ENCODE peak calls at places on chromosomes 13 and 19, in four cellular contexts. E, U, O and Q are unnamed samples.

GRCh38 chr19:34305221-34306058 is 51.1 kb downstream of the GARRE1 start:
- DNase-seq in E (no peak), U (no peak), O (no peak), Q (no peak)

GRCh38 chr13:41905600-41906254 is 55.2 kb downstream of the VWA8 start:
- DNase-seq in E (peak; percentile 48), U (peak; percentile 60), O (no peak), Q (no peak)

GRCh38 chr19:38557205-38557799 is 60.5 kb downstream of the MAP4K1 start:
- DNase-seq in E (no peak), U (peak; percentile 25), O (no peak), Q (no peak)

GRCh38 chr19:4571305-4571917 is 11.9 kb upstream of the SEMA6B start:
- DNase-seq in E (no peak), U (no peak), O (no peak), Q (no peak)

GRCh38 chr19:19537321-19538048 is 580 bp upstream of the CILP2 start:
- DNase-seq in E (no peak), U (no peak), O (peak; percentile 58), Q (no peak)

GRCh38 chr19:50431343-50432220 is 1.1 kb upstream of the MYBPC2 start:
- DNase-seq in E (peak; percentile 57), U (peak; percentile 89), O (peak; percentile 90), Q (peak; percentile 66)

GRCh38 chr19:48966541-48967345 is 1.6 kb downstream of the FTL start:
- DNase-seq in E (no peak), U (peak; percentile 32), O (no peak), Q (no peak)

GRCh38 chr13:33978653-33979052 is 160.7 kb downstream of the RFC3 start:
- DNase-seq in E (no peak), U (no peak), O (no peak), Q (no peak)

GRCh38 chr19:55472463-55472862 is 4.0 kb upstream of the ZNF628 start:
- DNase-seq in E (peak; percentile 79), U (peak; percentile 51), O (no peak), Q (no peak)

GRCh38 chr13:113758651-113759524 is at the start of gene TMEM255B:
- DNase-seq in E (peak; percentile 49), U (peak; percentile 77), O (peak; percentile 89), Q (no peak)

GRCh38 chr19:17539288-17540117 is 15.9 kb upstream of the COLGALT1 start:
- DNase-seq in E (peak; percentile 92), U (peak; percentile 98), O (peak; percentile 100), Q (peak; percentile 99)

GRCh38 chr19:17540174-17540573 is 15.3 kb upstream of the COLGALT1 start:
- DNase-seq in E (no peak), U (no peak), O (no peak), Q (no peak)

GRCh38 chr19:17536957-17537356 is 18.5 kb upstream of the COLGALT1 start:
- DNase-seq in E (no peak), U (no peak), O (no peak), Q (no peak)

GRCh38 chr19:17541184-17541759 is 14.2 kb upstream of the COLGALT1 start:
- DNase-seq in E (no peak), U (no peak), O (no peak), Q (no peak)

GRCh38 chr19:17538684-17539287 is 16.7 kb upstream of the COLGALT1 start:
- DNase-seq in E (no peak), U (peak; percentile 31), O (no peak), Q (no peak)
- H4K5ac ChIP-seq in E (no peak overlapping the region), U (no peak overlapping the region), O (no peak overlapping the region), Q (no peak overlapping the region)

GRCh38 chr19:9934132-9934950 is 2.0 kb downstream of the OLFM2 start:
- DNase-seq in E (peak; percentile 69), U (peak; percentile 87), O (peak; percentile 87), Q (peak; percentile 77)
- H3K18ac ChIP-seq in E (no peak overlapping the region), U (no peak overlapping the region), O (no peak overlapping the region), Q (peak overlapping the region; percentile 85)

DNA sequence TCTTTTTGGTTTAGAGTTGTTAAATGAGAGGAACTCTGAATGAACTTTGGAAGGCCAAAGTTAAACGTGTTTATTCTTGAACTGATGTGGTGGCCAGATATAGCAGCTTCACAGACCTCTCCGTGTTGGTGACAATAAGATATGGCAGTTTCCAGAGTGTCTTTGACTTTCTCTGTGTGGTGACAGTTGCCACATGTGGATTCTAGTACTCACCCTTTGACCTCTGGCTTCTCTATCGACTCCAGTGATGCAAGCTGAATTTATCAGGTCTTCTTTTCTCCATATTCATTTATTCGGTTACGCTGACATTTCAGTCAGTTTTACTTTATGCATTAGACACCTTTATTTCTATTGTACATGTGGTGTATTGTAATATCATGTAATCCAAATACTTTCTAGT is 1469.5 kb downstream of the SLITRK1 start:
- DNase-seq in E (no peak), U (peak; percentile 4), O (no peak), Q (no peak)
- H4K5ac ChIP-seq in E (no peak overlapping the region), U (no peak overlapping the region), O (no peak overlapping the region), Q (no peak overlapping the region)

DNA sequence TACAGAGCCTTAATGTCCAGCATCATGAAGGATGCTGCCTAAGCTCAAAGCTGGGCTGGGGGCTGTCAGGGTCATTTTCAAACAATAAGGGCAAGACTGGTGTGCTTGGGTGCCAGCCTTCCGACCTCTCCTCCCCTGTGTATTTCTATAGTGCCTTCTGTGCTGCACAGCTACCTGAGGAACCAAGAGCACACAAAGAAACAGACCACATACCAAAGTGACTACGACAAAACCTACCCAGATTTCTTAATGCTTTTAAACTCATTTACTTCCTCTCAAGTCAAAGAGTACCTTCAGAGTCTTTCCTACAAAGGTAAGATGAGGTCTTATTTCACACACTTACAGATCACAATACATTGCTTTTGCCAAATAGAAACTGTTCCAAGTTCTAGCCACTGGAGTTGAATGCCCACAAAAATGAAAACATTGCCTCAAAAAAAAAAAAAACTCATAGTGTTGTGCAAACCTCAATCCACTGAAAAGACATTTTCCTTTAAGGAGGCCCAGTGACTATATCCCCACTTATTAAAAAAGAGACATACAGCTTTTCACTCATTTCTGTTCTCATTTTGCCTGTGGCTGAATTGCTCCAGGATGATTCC is 36.4 kb downstream of the TEX26 start:
- DNase-seq in E (peak; percentile 55), U (no peak), O (no peak), Q (no peak)
- H3K18ac ChIP-seq in E (peak overlapping the region; percentile 39), U (no peak overlapping the region), O (no peak overlapping the region), Q (no peak overlapping the region)

GRCh38 chr13:30308548-30308947 is 1.2 kb upstream of the KATNAL1 start:
- DNase-seq in E (peak; percentile 41), U (peak; percentile 31), O (no peak), Q (no peak)
- H4K5ac ChIP-seq in E (peak overlapping the region; percentile 94), U (no peak overlapping the region), O (no peak overlapping the region), Q (no peak overlapping the region)

DNA sequence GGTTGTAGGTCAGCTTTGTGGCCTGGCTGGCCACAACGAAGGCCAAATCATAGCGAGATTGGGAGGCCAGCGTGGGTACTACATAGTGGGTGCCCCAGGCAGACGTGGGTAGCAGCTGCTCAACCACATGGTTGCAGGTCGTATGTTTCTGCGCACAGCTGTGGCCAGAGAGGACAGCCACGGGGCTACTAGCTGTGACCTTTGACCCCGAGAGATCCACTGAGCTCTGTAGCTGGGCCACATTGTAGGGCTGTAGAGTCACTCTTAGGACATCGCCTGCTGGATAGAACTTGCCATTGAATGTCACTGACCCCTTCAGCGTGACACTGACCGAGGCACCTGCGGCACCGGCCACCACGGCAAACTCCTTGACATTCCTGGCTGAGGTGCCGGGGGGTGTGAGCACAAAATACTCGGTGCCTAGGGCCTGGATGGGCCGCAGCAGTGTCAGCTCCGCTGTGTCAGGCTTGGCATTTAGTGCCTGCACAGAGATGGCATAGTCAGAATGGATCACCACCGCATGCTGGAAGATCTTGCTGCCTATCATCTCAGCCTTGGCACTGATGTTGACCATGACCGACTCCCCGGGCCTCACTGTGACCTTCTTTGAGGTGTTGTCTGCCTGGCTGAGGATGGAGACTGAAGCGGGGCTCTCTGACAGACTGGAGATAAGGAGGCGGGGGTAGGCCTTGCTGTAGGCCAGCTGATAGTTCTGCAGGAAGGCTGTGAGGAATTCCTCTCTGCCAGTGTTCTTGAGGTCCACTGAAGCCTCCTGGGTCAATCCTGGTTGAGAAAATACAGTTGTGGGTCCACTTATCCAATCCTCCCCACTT is 6.7 kb downstream of the FCGBP start:
- DNase-seq in E (no peak), U (no peak), O (no peak), Q (no peak)
- H3K18ac ChIP-seq in E (no peak overlapping the region), U (no peak overlapping the region), O (no peak overlapping the region), Q (no peak overlapping the region)

DNA sequence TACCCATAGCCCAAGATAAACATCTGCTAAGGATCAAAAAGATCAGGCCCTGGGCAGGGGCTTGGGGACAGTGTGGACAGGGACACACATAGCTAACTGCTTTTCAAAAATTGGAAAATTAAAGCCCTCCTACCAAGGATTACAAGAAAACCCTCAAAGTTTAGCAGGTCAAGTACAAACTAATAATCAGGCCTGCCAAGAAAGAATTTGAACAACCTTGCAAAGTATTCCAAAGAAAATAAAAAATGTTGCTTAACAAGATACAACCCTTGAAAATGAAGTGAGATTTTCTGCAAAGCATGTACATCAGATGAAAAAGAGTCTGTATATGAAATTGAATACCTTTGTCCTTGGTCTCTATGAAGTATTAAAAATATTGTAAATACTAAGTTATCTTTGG is 67.3 kb downstream of the KLF12 start:
- DNase-seq in E (peak; percentile 25), U (no peak), O (no peak), Q (no peak)
- H4K5ac ChIP-seq in E (peak overlapping the region; percentile 78), U (no peak overlapping the region), O (no peak overlapping the region), Q (no peak overlapping the region)